ENCODE peak calls at places on chromosome 14, in five cellular contexts. J is fibroblast of lung, E is heart left ventricle, G is NT2/D1, O is Peyer's patch. A is an unnamed sample.
A peak's percentile ranks its signal among the peaks of the same experiment; 100 is the strongest.

GRCh38 chr14:77026166-77026929 is 2.2 kb downstream of the IRF2BPL start:
- DNase-seq in O (peak; percentile 69), J (peak; percentile 50), E (peak; percentile 74), G (no peak), A (no peak)

GRCh38 chr14:38762845-38763244 is 340.2 kb downstream of the SEC23A start:
- DNase-seq in G (no peak), J (no peak), O (no peak), E (no peak), A (no peak)

GRCh38 chr14:52067873-52068740 is 752 bp downstream of the NID2 start:
- DNase-seq in G (no peak), O (peak; percentile 52), J (peak; percentile 52), E (peak; percentile 72), A (peak; percentile 38)

GRCh38 chr14:93042968-93043940 is 72.5 kb downstream of the ITPK1 start:
- DNase-seq in J (peak; percentile 39), O (peak; percentile 92), E (peak; percentile 77), G (no peak), A (no peak)

GRCh38 chr14:102282751-102283465 is 22.1 kb downstream of the MOK start:
- DNase-seq in G (no peak), E (no peak), J (no peak), O (no peak), A (no peak)

GRCh38 chr14:92867246-92867925 is 55.6 kb upstream of the CHGA start:
- DNase-seq in G (no peak), J (no peak), E (no peak), O (no peak), A (no peak)

GRCh38 chr14:32381869-32382268 is 52.8 kb downstream of the AKAP6 start:
- DNase-seq in J (no peak), E (no peak), O (no peak), G (no peak), A (no peak)

GRCh38 chr14:95765016-95765415 is 51.1 kb upstream of the TCL1A start:
- DNase-seq in G (no peak), J (no peak), O (no peak), E (no peak), A (no peak)

GRCh38 chr14:74504874-74505617 is 11.5 kb downstream of the ISCA2 start:
- DNase-seq in G (no peak), O (peak; percentile 43), E (peak; percentile 43), J (no peak), A (no peak)

GRCh38 chr14:64983439-64984310 is 3.0 kb upstream of the FNTB start:
- DNase-seq in O (no peak), J (peak; percentile 69), E (no peak), G (no peak), A (no peak)
- H3K4me3 ChIP-seq in O (no peak overlapping the region), J (peak overlapping the region; percentile 28), E (no peak overlapping the region), G (no peak overlapping the region), A (peak overlapping the region; percentile 56)

DNA sequence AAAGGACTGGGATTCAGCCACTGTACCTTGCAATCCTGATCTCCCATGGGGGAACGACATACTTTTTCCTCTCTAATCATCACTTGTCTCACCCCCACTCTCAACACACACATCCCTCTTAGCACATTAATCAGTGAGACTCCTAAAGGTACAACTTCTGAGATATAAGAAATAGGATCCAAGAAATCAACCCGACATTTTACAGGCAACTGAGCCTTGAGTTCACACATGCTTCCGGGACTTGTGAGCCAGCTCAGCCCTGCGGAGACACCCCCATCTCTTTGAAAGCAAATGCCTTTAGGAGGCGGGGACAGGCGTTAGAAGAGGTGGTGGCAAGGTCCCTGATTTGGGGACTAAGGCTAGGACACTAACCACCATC is 1.3 kb downstream of the MAP3K9 start:
- DNase-seq in J (no peak), O (peak; percentile 61), G (no peak), E (no peak), A (peak; percentile 52)
- H3K4me3 ChIP-seq in J (no peak overlapping the region), O (peak overlapping the region; percentile 97), G (peak overlapping the region; percentile 75), E (no peak overlapping the region), A (peak overlapping the region; percentile 75)

GRCh38 chr14:100306506-100307214 is 416 bp upstream of the SLC25A29 start:
- DNase-seq in O (peak; percentile 89), J (peak; percentile 77), G (peak; percentile 66), E (peak; percentile 93), A (peak; percentile 65)

GRCh38 chr14:100309028-100309718 is 2.9 kb upstream of the SLC25A29 start:
- DNase-seq in G (no peak), O (no peak), J (no peak), E (no peak), A (no peak)

GRCh38 chr14:100307215-100308111 is 1.2 kb upstream of the SLC25A29 start:
- DNase-seq in O (no peak), E (no peak), G (no peak), J (no peak), A (no peak)

GRCh38 chr14:100306256-100306505 is at the start of gene SLC25A29:
- DNase-seq in J (no peak), O (no peak), G (no peak), E (no peak), A (peak; percentile 5)

DNA sequence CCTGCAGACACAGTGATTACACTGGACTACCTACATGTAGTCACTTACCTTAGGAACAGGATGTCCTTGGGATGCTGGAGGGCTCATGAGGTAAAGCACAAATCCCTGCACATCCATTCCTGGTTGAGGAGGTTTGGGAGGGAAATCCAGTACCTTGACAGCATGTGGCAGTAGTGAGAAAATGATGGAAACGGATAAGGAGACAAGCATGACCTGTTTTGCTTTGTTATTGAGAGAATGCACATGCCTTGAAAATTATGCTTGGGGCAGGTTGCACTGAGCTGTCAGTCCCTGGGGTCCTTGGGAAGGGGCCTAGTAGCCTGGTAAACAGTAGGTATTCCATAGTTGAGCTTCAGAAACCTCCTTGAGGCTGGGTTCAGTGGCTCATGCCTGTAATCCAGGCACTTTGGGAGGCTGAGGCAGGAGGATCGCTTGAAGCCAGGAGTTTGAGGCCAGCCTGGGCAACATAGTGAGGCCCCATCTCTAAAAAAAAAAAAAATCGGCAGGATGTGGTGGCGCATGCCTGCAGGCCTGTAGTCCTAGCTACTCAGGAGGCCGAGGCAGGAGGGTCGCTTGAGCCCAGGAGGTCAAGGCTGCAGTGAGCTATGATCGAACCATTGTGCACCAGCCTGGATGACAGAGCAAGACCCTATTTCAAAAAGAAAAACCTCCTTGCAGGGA is 2.0 kb upstream of the SLC25A29 start:
- DNase-seq in G (no peak), J (no peak), E (no peak), O (no peak), A (no peak)
- H3K4me3 ChIP-seq in G (no peak overlapping the region), J (no peak overlapping the region), E (no peak overlapping the region), O (no peak overlapping the region), A (no peak overlapping the region)

GRCh38 chr14:55412686-55413085 is 1.1 kb upstream of the ATG14 start:
- DNase-seq in E (no peak), J (no peak), O (no peak), G (no peak), A (no peak)
- H3K4me3 ChIP-seq in E (no peak overlapping the region), J (no peak overlapping the region), O (peak overlapping the region; percentile 89), G (no peak overlapping the region), A (peak overlapping the region; percentile 89)

DNA sequence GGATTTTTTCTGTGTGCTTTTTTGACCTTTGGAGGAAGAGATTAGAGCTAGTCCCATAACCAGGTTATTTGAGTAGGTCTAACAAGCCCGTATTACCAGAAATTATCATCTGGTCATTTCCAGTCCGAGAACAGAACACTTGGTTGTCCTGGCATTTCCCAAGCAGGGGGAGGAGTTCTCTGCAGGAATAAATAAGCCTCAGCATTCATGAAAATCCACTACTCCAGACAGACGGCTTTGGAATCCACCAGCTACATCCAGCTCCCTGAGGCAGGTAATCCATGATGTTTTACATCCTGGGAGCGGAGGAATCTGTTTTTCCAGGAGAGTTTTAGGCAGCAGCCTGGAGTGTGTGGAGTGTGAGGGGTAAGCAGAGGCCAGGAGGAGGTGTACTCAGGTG is at the start of gene SERPINA3:
- DNase-seq in J (peak; percentile 70), O (no peak), G (no peak), E (no peak), A (no peak)
- H3K4me3 ChIP-seq in J (no peak within 1 kb of the TSS), O (no peak within 1 kb of the TSS), G (no peak within 1 kb of the TSS), E (no peak within 1 kb of the TSS), A (no peak within 1 kb of the TSS)

GRCh38 chr14:87233266-87233665 is 759.7 kb downstream of the GALC start:
- DNase-seq in E (no peak), J (no peak), O (no peak), G (no peak), A (no peak)
- H3K4me3 ChIP-seq in E (no peak overlapping the region), J (no peak overlapping the region), O (no peak overlapping the region), G (no peak overlapping the region), A (no peak overlapping the region)